ENCODE peak calls at places on chromosomes 13 and 19, in six cellular contexts. One of them, this sample, is unnamed.

GRCh38 chr13:20525144-20525600 is 485 bp downstream of the CRYL1 start:
- DNase-seq in GM13976: no peak
- DNase-seq in T-helper 9 cell: no peak
- DNase-seq in non-pigmented ciliary epithelial cell: no peak
- DNase-seq in fibroblast of lung: peak
- DNase-seq in GM23248: peak
- DNase-seq in this sample: peak

GRCh38 chr19:3057275-3057714 is 5.0 kb downstream of the TLE5 start:
- DNase-seq in GM13976: no peak
- DNase-seq in GM23248: peak
- DNase-seq in non-pigmented ciliary epithelial cell: no peak
- DNase-seq in T-helper 9 cell: no peak
- DNase-seq in fibroblast of lung: peak
- DNase-seq in this sample: peak

GRCh38 chr13:32791545-32792172 is 205.4 kb downstream of the PDS5B start:
- DNase-seq in GM23248: peak
- DNase-seq in GM13976: peak
- DNase-seq in fibroblast of lung: no peak
- DNase-seq in T-helper 9 cell: no peak
- DNase-seq in non-pigmented ciliary epithelial cell: no peak
- DNase-seq in this sample: no peak

GRCh38 chr13:106415427-106415826 is 120.0 kb downstream of the EFNB2 start:
- DNase-seq in fibroblast of lung: no peak
- DNase-seq in non-pigmented ciliary epithelial cell: no peak
- DNase-seq in GM23248: no peak
- DNase-seq in GM13976: no peak
- DNase-seq in T-helper 9 cell: no peak
- DNase-seq in this sample: no peak

GRCh38 chr19:33683881-33684549 is 62.3 kb downstream of the CHST8 start:
- DNase-seq in T-helper 9 cell: no peak
- DNase-seq in GM13976: no peak
- DNase-seq in non-pigmented ciliary epithelial cell: peak
- DNase-seq in fibroblast of lung: peak
- DNase-seq in GM23248: peak
- DNase-seq in this sample: peak

GRCh38 chr19:45136507-45137178 is 24.1 kb downstream of the NKPD1 start:
- DNase-seq in T-helper 9 cell: no peak
- DNase-seq in GM23248: no peak
- DNase-seq in GM13976: peak
- DNase-seq in fibroblast of lung: no peak
- DNase-seq in non-pigmented ciliary epithelial cell: no peak
- DNase-seq in this sample: no peak

GRCh38 chr19:18991050-18991449 is 42.3 kb downstream of the SUGP2 start:
- DNase-seq in fibroblast of lung: no peak
- DNase-seq in T-helper 9 cell: no peak
- DNase-seq in GM23248: no peak
- DNase-seq in non-pigmented ciliary epithelial cell: no peak
- DNase-seq in GM13976: no peak
- DNase-seq in this sample: no peak

GRCh38 chr13:105048685-105049084 is 1486.8 kb downstream of the EFNB2 start:
- DNase-seq in T-helper 9 cell: no peak
- DNase-seq in GM13976: peak
- DNase-seq in non-pigmented ciliary epithelial cell: no peak
- DNase-seq in GM23248: no peak
- DNase-seq in fibroblast of lung: no peak
- DNase-seq in this sample: no peak

GRCh38 chr13:111252449-111253124 is 67.9 kb upstream of the TEX29 start:
- DNase-seq in non-pigmented ciliary epithelial cell: no peak
- DNase-seq in GM23248: peak
- DNase-seq in fibroblast of lung: no peak
- DNase-seq in T-helper 9 cell: no peak
- DNase-seq in GM13976: no peak
- DNase-seq in this sample: no peak

GRCh38 chr13:92535222-92536006 is 691.2 kb upstream of the GPC6 start:
- DNase-seq in GM23248: no peak
- DNase-seq in GM13976: no peak
- DNase-seq in fibroblast of lung: no peak
- DNase-seq in non-pigmented ciliary epithelial cell: no peak
- DNase-seq in T-helper 9 cell: no peak
- DNase-seq in this sample: no peak

GRCh38 chr13:49134305-49134704 is 85.8 kb upstream of the MLNR start:
- DNase-seq in fibroblast of lung: no peak
- DNase-seq in GM23248: no peak
- DNase-seq in GM13976: no peak
- DNase-seq in non-pigmented ciliary epithelial cell: no peak
- DNase-seq in T-helper 9 cell: no peak
- DNase-seq in this sample: no peak

GRCh38 chr13:114132419-114133121 is at the start of gene RASA3:
- DNase-seq in GM13976: peak
- DNase-seq in fibroblast of lung: peak
- DNase-seq in non-pigmented ciliary epithelial cell: no peak
- DNase-seq in GM23248: peak
- DNase-seq in T-helper 9 cell: peak
- DNase-seq in this sample: peak

GRCh38 chr19:18809149-18809978 is 18.3 kb upstream of the COMP start:
- DNase-seq in GM23248: peak
- DNase-seq in non-pigmented ciliary epithelial cell: peak
- DNase-seq in fibroblast of lung: peak
- DNase-seq in T-helper 9 cell: no peak
- DNase-seq in GM13976: no peak
- DNase-seq in this sample: no peak

GRCh38 chr19:43229315-43229714 is 23.9 kb upstream of the PSG4 start:
- DNase-seq in T-helper 9 cell: no peak
- DNase-seq in GM23248: peak
- DNase-seq in fibroblast of lung: no peak
- DNase-seq in GM13976: no peak
- DNase-seq in non-pigmented ciliary epithelial cell: no peak
- DNase-seq in this sample: no peak

GRCh38 chr13:98972059-98972458 is 5.8 kb downstream of the DOCK9 start:
- DNase-seq in GM23248: no peak
- DNase-seq in fibroblast of lung: no peak
- DNase-seq in GM13976: no peak
- DNase-seq in T-helper 9 cell: no peak
- DNase-seq in non-pigmented ciliary epithelial cell: no peak
- DNase-seq in this sample: no peak

GRCh38 chr13:22427041-22427440 is 753.7 kb upstream of the SGCG start:
- DNase-seq in non-pigmented ciliary epithelial cell: no peak
- DNase-seq in GM13976: no peak
- DNase-seq in T-helper 9 cell: no peak
- DNase-seq in GM23248: no peak
- DNase-seq in fibroblast of lung: no peak
- DNase-seq in this sample: no peak

GRCh38 chr13:25911020-25911419 is 140.8 kb downstream of the SHISA2 start:
- DNase-seq in fibroblast of lung: no peak
- DNase-seq in GM23248: no peak
- DNase-seq in T-helper 9 cell: no peak
- DNase-seq in GM13976: no peak
- DNase-seq in non-pigmented ciliary epithelial cell: no peak
- DNase-seq in this sample: no peak

GRCh38 chr19:29840066-29840950 is 28.5 kb downstream of the CCNE1 start:
- DNase-seq in GM13976: no peak
- DNase-seq in T-helper 9 cell: no peak
- DNase-seq in GM23248: no peak
- DNase-seq in non-pigmented ciliary epithelial cell: no peak
- DNase-seq in fibroblast of lung: no peak
- DNase-seq in this sample: no peak

GRCh38 chr19:47445937-47446402 is 25.7 kb downstream of the SLC8A2 start:
- DNase-seq in fibroblast of lung: no peak
- DNase-seq in non-pigmented ciliary epithelial cell: no peak
- DNase-seq in GM13976: no peak
- DNase-seq in GM23248: peak
- DNase-seq in T-helper 9 cell: peak
- DNase-seq in this sample: no peak

GRCh38 chr19:15479391-15480345 is at the start of gene PGLYRP2:
- DNase-seq in T-helper 9 cell: no peak
- DNase-seq in GM23248: peak
- DNase-seq in non-pigmented ciliary epithelial cell: no peak
- DNase-seq in GM13976: no peak
- DNase-seq in fibroblast of lung: no peak
- DNase-seq in this sample: no peak

This sample was measured in heart left ventricle.